ENCODE peak calls at places on chromosomes 7 and 10, in six cellular contexts. N, F, D, S, L and G are unnamed samples.

GRCh38 chr10:77524300-77524711 is 113.3 kb downstream of the KCNMA1 start:
- DNase-seq in F (peak), D (no peak), L (no peak), S (no peak), N (no peak), G (peak)

GRCh38 chr10:63819753-63820347 is 298.6 kb downstream of the REEP3 start:
- DNase-seq in L (peak), F (peak), N (peak), D (no peak), S (peak), G (peak)

GRCh38 chr10:64813391-64813790 is 1292.2 kb downstream of the REEP3 start:
- DNase-seq in F (peak), D (no peak), N (no peak), S (no peak), L (no peak), G (no peak)

GRCh38 chr7:26690135-26690534 is 174.3 kb downstream of the SKAP2 start:
- DNase-seq in L (no peak), F (no peak), S (no peak), D (no peak), N (no peak), G (no peak)

GRCh38 chr7:27346531-27347260 is 104.1 kb downstream of the EVX1 start:
- DNase-seq in S (no peak), N (no peak), F (peak), D (no peak), L (peak), G (peak)

GRCh38 chr7:9091282-9091681 is 657.9 kb downstream of the NXPH1 start:
- DNase-seq in D (no peak), L (no peak), N (no peak), S (no peak), F (no peak), G (no peak)

GRCh38 chr10:117391436-117392205 is 16.4 kb upstream of the PDZD8 start:
- DNase-seq in S (peak), F (peak), N (peak), D (no peak), L (no peak), G (peak)

GRCh38 chr7:43727494-43727893 is 1.8 kb downstream of the COA1 start:
- DNase-seq in D (no peak), S (no peak), N (no peak), L (no peak), F (no peak), G (no peak)

GRCh38 chr7:112056409-112056808 is 149.8 kb downstream of the DOCK4 start:
- DNase-seq in N (no peak), F (peak), L (no peak), S (no peak), D (peak), G (peak)

GRCh38 chr7:983182-984071 is 446 bp downstream of the CYP2W1 start:
- DNase-seq in N (no peak), S (no peak), L (no peak), D (no peak), F (no peak), G (no peak)

GRCh38 chr7:78326870-78327269 is 528.3 kb downstream of the PHTF2 start:
- DNase-seq in L (no peak), N (peak), S (no peak), F (no peak), D (no peak), G (no peak)

GRCh38 chr10:118495499-118495898 is 99.9 kb downstream of the PRLHR start:
- DNase-seq in D (no peak), N (no peak), L (no peak), S (no peak), F (no peak), G (no peak)

GRCh38 chr7:120052884-120053382 is 220.0 kb upstream of the KCND2 start:
- DNase-seq in L (no peak), D (no peak), F (peak), N (no peak), S (no peak), G (peak)

GRCh38 chr7:818031-818699 is 14.1 kb upstream of the SUN1 start:
- DNase-seq in L (peak), S (no peak), F (peak), D (no peak), N (no peak), G (no peak)

GRCh38 chr10:47318706-47319105 is 3.5 kb upstream of the GDF2 start:
- DNase-seq in N (no peak), L (peak), F (no peak), D (no peak), S (no peak), G (no peak)

GRCh38 chr7:142248166-142249160 is 9.4 kb downstream of the PRSS58 start:
- DNase-seq in D (no peak), S (no peak), N (no peak), F (no peak), L (no peak), G (no peak)

GRCh38 chr7:109179601-109180000 is 609.9 kb downstream of the DNAJB9 start:
- DNase-seq in D (no peak), L (no peak), F (no peak), S (no peak), N (no peak), G (no peak)

GRCh38 chr10:72810976-72811375 is 82.6 kb upstream of the OIT3 start:
- DNase-seq in D (no peak), F (no peak), S (no peak), L (no peak), N (no peak), G (peak)

GRCh38 chr7:116291937-116292336 is 81.6 kb downstream of the TES start:
- DNase-seq in F (no peak), D (no peak), S (no peak), L (no peak), N (no peak), G (no peak)

GRCh38 chr7:101814081-101814995 is 3.1 kb upstream of the CUX1 start:
- DNase-seq in F (peak), N (peak), L (no peak), D (no peak), S (peak), G (peak)

GRCh38 chr10:94006591-94007550 is 13.1 kb downstream of the PLCE1 start:
- DNase-seq in L (no peak), S (no peak), D (no peak), F (peak), N (peak), G (no peak)

GRCh38 chr10:133052076-133052475 is 35.6 kb upstream of the ADGRA1 start:
- DNase-seq in F (no peak), L (no peak), D (no peak), N (no peak), S (no peak), G (no peak)

GRCh38 chr10:127649642-127650041 is 87.3 kb upstream of the FOXI2 start:
- DNase-seq in S (no peak), D (no peak), N (no peak), L (peak), F (peak), G (peak)

GRCh38 chr7:114085592-114086490 is 167.0 kb upstream of the PPP1R3A start:
- DNase-seq in F (peak), S (peak), N (peak), D (no peak), L (peak), G (peak)

GRCh38 chr7:106392565-106392964 is 107.8 kb upstream of the NAMPT start:
- DNase-seq in N (no peak), F (no peak), S (no peak), D (no peak), L (no peak), G (no peak)

GRCh38 chr7:83077328-83077727 is 85.4 kb downstream of the PCLO start:
- DNase-seq in F (peak), S (no peak), D (no peak), L (no peak), N (no peak), G (no peak)

GRCh38 chr7:2936891-2937580 is 92.9 kb upstream of the GNA12 start:
- DNase-seq in L (no peak), D (no peak), S (peak), F (no peak), N (no peak), G (no peak)

GRCh38 chr10:62732841-62733653 is 71.5 kb upstream of the ADO start:
- DNase-seq in F (peak), S (no peak), N (no peak), D (no peak), L (peak), G (peak)

GRCh38 chr10:122567056-122567660 is 6.6 kb downstream of the DMBT1 start:
- DNase-seq in S (no peak), L (peak), F (peak), N (no peak), D (no peak), G (peak)

GRCh38 chr7:45574521-45575500 is 643 bp downstream of the ADCY1 start:
- DNase-seq in L (no peak), N (no peak), D (peak), S (no peak), F (peak), G (peak)

GRCh38 chr7:54773472-54774399 is 14.7 kb upstream of the SEC61G start:
- DNase-seq in L (peak), N (peak), D (peak), S (peak), F (peak), G (peak)

GRCh38 chr7:134016942-134017303 is 110.2 kb upstream of the LRGUK start:
- DNase-seq in N (no peak), F (no peak), D (no peak), L (no peak), S (no peak), G (no peak)

GRCh38 chr7:134019251-134019650 is 107.9 kb upstream of the LRGUK start:
- DNase-seq in N (no peak), S (no peak), L (no peak), D (no peak), F (no peak), G (no peak)

GRCh38 chr7:134018321-134018720 is 108.8 kb upstream of the LRGUK start:
- DNase-seq in S (no peak), N (no peak), L (no peak), F (no peak), D (no peak), G (no peak)

GRCh38 chr7:134014935-134015334 is 112.2 kb upstream of the LRGUK start:
- DNase-seq in N (no peak), F (peak), S (no peak), L (no peak), D (no peak), G (no peak)

GRCh38 chr7:134016223-134016941 is 110.8 kb upstream of the LRGUK start:
- DNase-seq in D (peak), S (no peak), F (peak), L (peak), N (peak), G (peak)
- TF ChIP-seq CTCF in D (peak), S (peak), F (peak), L (peak), N (peak), G (peak)

DNA sequence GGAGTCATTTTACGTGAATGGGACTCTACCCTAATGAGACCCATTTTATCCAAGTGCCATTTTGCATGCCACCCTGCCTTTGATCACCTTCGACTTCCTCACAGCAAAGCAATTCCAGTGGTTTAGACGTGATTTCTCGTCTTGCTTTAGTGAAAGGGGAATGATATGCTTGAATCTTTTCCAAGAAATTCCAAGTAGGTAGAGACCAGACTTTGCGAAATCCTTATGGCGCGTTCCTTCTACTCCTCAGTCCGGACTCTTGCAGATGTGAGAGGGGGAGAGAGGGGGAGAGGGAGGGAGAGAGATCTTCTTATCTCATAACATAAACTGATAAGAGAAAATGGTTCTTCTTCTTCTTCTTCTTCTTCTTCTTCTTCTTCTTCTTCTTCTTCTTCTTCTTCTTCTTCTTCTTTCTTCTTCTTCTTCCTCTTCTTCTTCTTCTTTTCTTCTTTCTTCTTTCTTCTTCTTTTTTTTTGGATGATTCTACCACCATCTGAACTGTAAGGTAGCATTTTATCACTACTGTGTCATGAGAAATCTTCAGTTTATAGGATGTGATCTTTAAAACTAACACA is 878 bp downstream of the SPAG6 start:
- DNase-seq in L (no peak), S (no peak), N (no peak), D (no peak), F (no peak), G (no peak)
- TF ChIP-seq CTCF in L (no peak), S (no peak), N (no peak), D (no peak), F (no peak), G (no peak)

DNA sequence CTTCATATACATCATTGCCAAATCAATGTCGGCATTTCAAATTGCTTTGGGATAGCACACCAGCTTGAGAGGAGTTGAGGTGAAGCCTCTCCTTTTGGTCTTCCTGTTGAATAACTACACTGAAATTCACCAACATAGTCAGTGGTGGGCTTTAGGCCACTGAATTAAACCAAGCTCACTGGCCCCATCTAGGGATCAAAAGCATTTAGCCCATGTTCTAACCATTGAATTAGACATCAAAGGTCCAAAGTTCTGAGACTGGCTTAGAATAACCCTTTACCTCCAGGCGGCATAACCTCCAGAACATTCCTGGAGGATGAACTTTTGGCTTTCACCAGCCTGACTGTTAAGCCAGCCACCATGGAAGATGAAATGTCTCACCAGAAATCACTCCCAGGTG is 54.6 kb downstream of the BPGM start:
- DNase-seq in F (peak), S (no peak), N (no peak), D (no peak), L (no peak), G (peak)
- TF ChIP-seq CTCF in F (peak), S (peak), N (no peak), D (peak), L (peak), G (peak)

GRCh38 chr10:110310741-110311140 is 6.0 kb upstream of the SMNDC1 start:
- DNase-seq in F (no peak), L (no peak), N (no peak), S (no peak), D (no peak), G (no peak)

GRCh38 chr10:110311357-110311949 is 6.7 kb upstream of the SMNDC1 start:
- DNase-seq in S (no peak), N (peak), F (peak), L (peak), D (no peak), G (peak)

GRCh38 chr10:110317866-110318850 is 13.4 kb upstream of the SMNDC1 start:
- DNase-seq in L (no peak), F (no peak), S (no peak), N (no peak), D (no peak), G (no peak)

GRCh38 chr10:110312206-110312605 is 7.5 kb upstream of the SMNDC1 start:
- DNase-seq in L (no peak), F (no peak), D (no peak), S (no peak), N (no peak), G (no peak)

GRCh38 chr10:110313674-110314073 is 9.0 kb upstream of the SMNDC1 start:
- DNase-seq in S (no peak), N (no peak), L (no peak), F (no peak), D (no peak), G (no peak)
- TF ChIP-seq CTCF in S (no peak), N (no peak), L (no peak), F (no peak), D (no peak), G (no peak)

DNA sequence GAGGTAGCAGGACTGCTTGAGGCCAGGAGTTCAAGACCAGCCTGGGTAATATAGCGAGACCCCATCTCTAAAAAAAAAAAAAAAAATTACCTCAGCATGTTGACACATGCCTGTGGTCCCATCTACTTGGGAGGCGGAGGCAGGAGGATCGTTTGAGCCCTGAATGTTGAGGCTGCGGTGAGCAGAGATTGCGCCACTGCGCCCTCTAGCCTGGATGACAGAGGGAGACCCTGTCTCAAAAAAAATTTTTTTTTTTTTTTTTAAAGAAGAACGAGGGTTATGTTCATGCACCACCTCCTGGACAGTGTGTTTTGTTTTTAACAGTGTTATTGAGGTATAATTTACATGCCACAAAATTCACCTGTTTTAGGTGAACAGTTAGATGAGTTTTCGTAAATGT is 51.1 kb upstream of the SEPHS1 start:
- DNase-seq in D (no peak), S (no peak), N (no peak), L (no peak), F (no peak), G (no peak)
- TF ChIP-seq CTCF in D (no peak), S (no peak), N (no peak), L (peak), F (no peak), G (no peak)

GRCh38 chr10:48609441-48609840 is 4.6 kb upstream of the ARHGAP22 start:
- DNase-seq in L (no peak), D (no peak), N (no peak), F (no peak), S (no peak), G (no peak)

GRCh38 chr10:48608926-48609325 is 4.1 kb upstream of the ARHGAP22 start:
- DNase-seq in N (no peak), D (no peak), S (no peak), L (no peak), F (no peak), G (peak)

GRCh38 chr10:48611133-48611532 is 6.3 kb upstream of the ARHGAP22 start:
- DNase-seq in L (no peak), D (no peak), F (no peak), S (no peak), N (no peak), G (no peak)

GRCh38 chr10:48609899-48610584 is 5.2 kb upstream of the ARHGAP22 start:
- DNase-seq in D (no peak), S (no peak), F (no peak), L (no peak), N (no peak), G (no peak)

GRCh38 chr10:48610585-48611093 is 5.8 kb upstream of the ARHGAP22 start:
- DNase-seq in F (no peak), L (no peak), D (no peak), S (no peak), N (no peak), G (no peak)
- TF ChIP-seq CTCF in F (no peak), L (no peak), D (no peak), S (no peak), N (no peak), G (no peak)